ENCODE peak calls at places on chromosomes 6 and 20, in five cellular contexts. E is lower lobe of right lung, Q is tibial artery, C is uterus, X is right cardiac atrium. O is an unnamed sample.

GRCh38 chr6:40477246-40478126 is 109.7 kb downstream of the LRFN2 start:
- DNase-seq in E (no peak), Q (no peak), C (no peak), X (no peak), O (no peak)

GRCh38 chr6:79536615-79536968 is 638 bp downstream of the LCA5 start:
- DNase-seq in E (peak), Q (peak), C (peak), X (peak), O (peak)

GRCh38 chr20:56710577-56711465 is 81.7 kb downstream of the TFAP2C start:
- DNase-seq in E (peak), Q (no peak), C (no peak), X (no peak), O (no peak)

GRCh38 chr6:17986656-17987575 is 519 bp downstream of the KIF13A start:
- DNase-seq in E (peak), Q (peak), C (peak), X (peak), O (peak)

GRCh38 chr6:137933696-137934095 is 66.6 kb downstream of the TNFAIP3 start:
- DNase-seq in E (no peak), Q (peak), C (peak), X (peak), O (peak)

GRCh38 chr6:30162265-30163089 is 869 bp upstream of the TRIM15 start:
- DNase-seq in E (no peak), Q (no peak), C (no peak), X (no peak), O (no peak)

GRCh38 chr6:13378669-13379590 is 50.6 kb upstream of the TBC1D7 start:
- DNase-seq in E (no peak), Q (no peak), C (no peak), X (no peak), O (no peak)

GRCh38 chr20:45330476-45330875 is 17.7 kb downstream of the SDC4 start:
- DNase-seq in E (no peak), Q (no peak), C (no peak), X (no peak), O (no peak)

GRCh38 chr20:21101453-21102251 is 4.5 kb downstream of the LINC00237 start:
- DNase-seq in E (no peak), Q (no peak), C (no peak), X (peak), O (no peak)

GRCh38 chr6:158006821-158007570 is 25.3 kb downstream of the SYNJ2 start:
- DNase-seq in E (peak), Q (no peak), C (no peak), X (no peak), O (no peak)

GRCh38 chr6:110181131-110182027 is 1.2 kb downstream of the CDC40 start:
- DNase-seq in E (no peak), Q (no peak), C (no peak), X (no peak), O (no peak)

GRCh38 chr6:81865712-81866111 is 113.2 kb upstream of the TENT5A start:
- DNase-seq in E (no peak), Q (no peak), C (no peak), X (no peak), O (no peak)

GRCh38 chr20:17884318-17885003 is 84.1 kb downstream of the SNX5 start:
- DNase-seq in E (no peak), Q (no peak), C (no peak), X (no peak), O (no peak)

GRCh38 chr6:31559606-31559957 is 12.2 kb downstream of the NFKBIL1 start:
- DNase-seq in E (no peak), Q (no peak), C (no peak), X (no peak), O (no peak)

GRCh38 chr6:129498556-129498940 is 211.4 kb downstream of the ARHGAP18 start:
- DNase-seq in E (no peak), Q (no peak), C (no peak), X (no peak), O (no peak)

GRCh38 chr20:22449115-22449973 is 135.0 kb downstream of the FOXA2 start:
- DNase-seq in E (no peak), Q (no peak), C (no peak), X (peak), O (no peak)

GRCh38 chr6:108134213-108134973 is 31.4 kb upstream of the NR2E1 start:
- DNase-seq in E (no peak), Q (no peak), C (no peak), X (no peak), O (no peak)

DNA sequence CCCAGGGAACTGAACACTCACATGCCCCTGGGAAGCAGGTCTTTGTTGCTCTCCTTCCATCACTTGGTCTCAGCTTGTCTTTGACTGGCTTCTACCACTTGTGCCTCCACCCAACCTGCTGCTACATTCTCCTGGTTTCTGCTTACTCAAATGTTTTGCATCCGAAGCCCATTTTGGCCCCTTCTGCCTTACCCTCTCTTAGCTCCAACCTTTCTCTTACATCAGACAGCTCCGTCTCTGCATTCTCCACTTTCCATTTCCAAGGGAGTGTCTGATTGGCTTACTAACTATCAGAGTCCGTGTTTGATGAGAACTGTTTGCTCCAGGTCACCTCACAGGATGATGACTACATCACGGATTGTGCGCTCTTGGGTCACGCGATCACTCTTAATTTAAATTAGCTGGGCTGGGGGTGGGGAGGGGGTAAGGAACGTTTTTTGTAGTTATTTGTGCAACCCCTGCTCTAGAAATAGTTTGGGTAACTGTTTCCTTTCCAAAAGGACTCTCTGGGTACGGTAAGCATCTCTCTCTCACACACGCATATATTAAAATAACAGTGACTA is 844 bp upstream of the ABRACL start:
- DNase-seq in E (no peak), Q (no peak), C (no peak), X (no peak), O (no peak)
- H3K4me3 ChIP-seq in E (peak), Q (peak), C (peak), X (peak), O (peak)

GRCh38 chr6:133083248-133083967 is 157.7 kb upstream of the EYA4 start:
- DNase-seq in E (no peak), Q (no peak), C (no peak), X (no peak), O (no peak)
- H3K4me3 ChIP-seq in E (no peak), Q (no peak), C (no peak), X (no peak), O (no peak)

GRCh38 chr6:3031857-3032256 is 32.2 kb downstream of the NQO2 start:
- DNase-seq in E (no peak), Q (no peak), C (no peak), X (no peak), O (no peak)

GRCh38 chr6:3032986-3033385 is 33.3 kb downstream of the NQO2 start:
- DNase-seq in E (no peak), Q (no peak), C (no peak), X (no peak), O (no peak)

GRCh38 chr6:3022765-3023662 is 23.3 kb downstream of the NQO2 start:
- DNase-seq in E (no peak), Q (peak), C (no peak), X (peak), O (no peak)

GRCh38 chr6:3023663-3024483 is 24.2 kb downstream of the NQO2 start:
- DNase-seq in E (peak), Q (peak), C (peak), X (peak), O (peak)

GRCh38 chr6:3026811-3027626 is 27.3 kb downstream of the NQO2 start:
- DNase-seq in E (no peak), Q (peak), C (no peak), X (no peak), O (no peak)
- H3K4me3 ChIP-seq in E (no peak), Q (no peak), C (no peak), X (no peak), O (no peak)

DNA sequence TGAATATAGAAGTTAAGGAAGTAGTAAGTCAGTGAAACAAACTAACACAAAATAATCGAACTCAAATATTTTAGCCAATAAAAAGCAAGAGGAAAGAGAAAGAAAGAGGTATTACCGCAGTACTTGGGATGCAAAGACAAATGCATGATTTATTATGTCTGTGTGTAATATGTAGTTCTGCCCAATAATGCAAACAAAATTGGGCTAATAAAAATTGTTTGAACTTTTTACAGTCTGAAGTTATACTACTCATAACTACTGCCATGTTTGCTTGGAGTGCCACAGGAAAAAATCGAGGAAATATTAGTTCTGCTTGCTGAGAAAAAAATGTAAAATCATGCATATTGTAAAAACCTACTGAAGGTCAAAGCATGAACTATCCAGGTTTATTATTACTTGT is 360.3 kb upstream of the KCNQ5 start:
- DNase-seq in E (no peak), Q (no peak), C (no peak), X (no peak), O (no peak)
- H3K4me3 ChIP-seq in E (no peak), Q (no peak), C (no peak), X (no peak), O (no peak)

GRCh38 chr6:26331809-26332226 is 33.2 kb upstream of the BTN3A2 start:
- DNase-seq in E (no peak), Q (no peak), C (no peak), X (no peak), O (no peak)

GRCh38 chr6:26330835-26331808 is 33.9 kb upstream of the BTN3A2 start:
- DNase-seq in E (no peak), Q (no peak), C (no peak), X (no peak), O (no peak)

GRCh38 chr6:26328265-26328844 is 36.6 kb upstream of the BTN3A2 start:
- DNase-seq in E (no peak), Q (no peak), C (no peak), X (no peak), O (no peak)

GRCh38 chr6:26327450-26328264 is 37.3 kb upstream of the BTN3A2 start:
- DNase-seq in E (no peak), Q (no peak), C (no peak), X (no peak), O (no peak)

DNA sequence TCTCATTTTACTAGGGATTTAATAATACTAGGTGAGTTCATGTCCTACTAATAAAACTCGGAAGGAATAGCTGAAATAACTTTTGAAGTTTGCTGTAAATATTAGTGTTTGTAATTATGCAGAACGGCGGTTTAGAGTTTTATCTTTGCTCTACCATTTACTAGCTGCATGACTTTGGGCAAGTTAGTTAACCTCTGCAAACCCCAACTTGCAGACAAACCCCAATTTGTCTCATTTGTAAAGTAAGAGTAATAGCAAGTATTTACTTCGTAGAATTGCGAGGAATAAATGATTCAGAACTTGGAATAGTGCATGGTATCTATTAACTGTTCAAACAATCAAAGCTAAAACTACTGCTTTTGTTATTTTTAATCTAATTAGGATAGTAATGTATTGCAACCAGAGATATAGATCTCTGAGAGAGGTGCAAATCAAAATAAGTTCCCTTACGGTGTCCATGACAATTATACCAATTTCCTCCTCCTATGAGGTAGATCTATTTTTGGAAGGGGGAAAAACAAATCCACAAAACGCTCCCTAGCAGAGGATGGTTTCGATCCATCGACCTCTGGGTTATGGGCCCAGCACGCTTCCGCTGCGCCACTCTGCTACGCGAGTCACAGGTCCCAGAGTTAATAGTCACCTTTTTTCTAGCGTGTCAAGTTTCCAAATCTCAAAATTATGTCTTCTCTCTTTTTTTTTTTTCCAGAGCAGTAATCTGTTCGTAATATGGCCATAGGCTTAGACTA is 35.1 kb upstream of the BTN3A2 start:
- DNase-seq in E (no peak), Q (no peak), C (no peak), X (no peak), O (no peak)
- H3K4me3 ChIP-seq in E (no peak), Q (no peak), C (no peak), X (no peak), O (no peak)

DNA sequence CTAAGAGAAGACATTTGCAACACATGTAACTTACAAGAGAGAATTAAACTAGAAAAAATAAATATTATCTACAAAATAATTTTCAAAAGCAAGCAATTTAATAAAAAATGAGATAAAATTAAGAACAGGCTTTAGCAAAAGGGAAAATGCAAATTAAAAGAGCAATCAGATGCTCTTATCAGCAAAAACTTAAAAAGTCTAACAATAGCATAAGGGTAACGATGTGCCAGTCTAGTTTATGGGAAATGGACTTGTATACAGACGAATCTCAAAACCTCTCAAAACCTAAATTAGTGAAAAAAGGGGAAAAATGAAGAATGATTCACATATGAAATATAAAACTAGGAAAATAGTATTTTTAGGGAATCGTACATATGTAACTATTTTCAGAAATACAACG is 1.1 kb upstream of the MANEA start:
- DNase-seq in E (no peak), Q (no peak), C (no peak), X (no peak), O (no peak)
- H3K4me3 ChIP-seq in E (peak), Q (peak), C (peak), X (peak), O (peak)

GRCh38 chr6:159760602-159761057 is 1.2 kb upstream of the ACAT2 start:
- DNase-seq in E (no peak), Q (no peak), C (no peak), X (no peak), O (no peak)
- H3K4me3 ChIP-seq in E (peak), Q (peak), C (no peak), X (no peak), O (no peak)

GRCh38 chr20:24662756-24663399 is 193.4 kb downstream of the SYNDIG1 start:
- DNase-seq in E (no peak), Q (peak), C (no peak), X (no peak), O (no peak)
- H3K4me3 ChIP-seq in E (no peak), Q (no peak), C (no peak), X (no peak), O (no peak)

DNA sequence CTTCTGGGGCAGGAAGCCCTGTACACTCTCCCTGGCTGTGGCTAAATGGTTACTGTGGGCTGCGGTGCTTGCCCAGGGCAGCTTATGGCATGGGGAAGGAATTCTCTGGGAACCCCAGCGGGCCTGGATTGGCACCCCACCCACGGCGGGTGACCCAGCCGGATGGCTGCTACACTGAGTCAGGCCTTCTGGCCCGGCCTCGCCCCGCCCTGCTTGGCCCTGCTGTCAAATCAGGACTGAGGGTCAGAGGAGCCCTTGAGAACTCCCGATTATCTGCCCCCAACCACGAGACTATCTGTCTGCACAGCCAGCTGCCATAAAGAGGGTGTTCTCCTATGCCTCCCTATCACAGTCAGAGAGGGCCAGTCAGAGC is 7.3 kb upstream of the ITPR3 start:
- DNase-seq in E (no peak), Q (no peak), C (no peak), X (peak), O (no peak)
- H3K4me3 ChIP-seq in E (no peak), Q (no peak), C (no peak), X (no peak), O (no peak)

DNA sequence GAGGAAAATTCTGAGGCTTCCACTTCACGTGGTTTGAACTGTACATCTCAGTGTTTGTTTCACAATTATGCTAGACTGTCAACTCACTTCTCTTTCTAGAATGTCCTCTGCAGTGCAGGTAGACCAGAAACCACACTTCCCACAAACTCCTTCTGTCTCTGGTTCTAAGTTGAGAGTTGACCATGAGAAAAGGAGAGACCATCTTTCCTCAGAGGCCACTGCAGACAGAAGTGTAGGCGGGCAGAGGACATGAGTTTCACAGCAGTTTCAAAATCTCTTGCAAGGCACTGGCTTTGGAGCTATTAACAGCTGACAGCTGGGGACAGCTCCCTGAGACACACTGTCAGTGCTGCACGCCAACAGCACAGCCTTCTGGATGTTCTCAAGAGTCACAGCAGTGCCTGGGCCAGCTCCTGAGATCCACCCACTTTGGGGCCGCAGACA is 55.4 kb upstream of the MOXD1 start:
- DNase-seq in E (peak), Q (no peak), C (no peak), X (peak), O (no peak)
- H3K4me3 ChIP-seq in E (no peak), Q (no peak), C (no peak), X (no peak), O (no peak)